ENCODE peak calls at places on chromosomes 5 and 9, in nine cellular contexts. U is HFFc6, F is ACHN, S is NCI-H510A, B is PC-9, G is EL, Q is NCI-H345, M is heart left ventricle, D is Right ventricle myocardium inferior. Y is an unnamed sample.

GRCh38 chr9:18705763-18706372 is 231.9 kb downstream of the ADAMTSL1 start:
- DNase-seq in U (no peak), F (no peak), S (no peak), B (no peak), G (no peak), Q (no peak), M (no peak), D (no peak), Y (no peak)

GRCh38 chr5:155260798-155261197 is 247.2 kb downstream of the KIF4B start:
- DNase-seq in U (no peak), F (peak), S (no peak), B (no peak), G (no peak), Q (peak), M (no peak), D (no peak), Y (no peak)

GRCh38 chr5:103358305-103358996 is 99.9 kb downstream of the MACIR start:
- DNase-seq in U (no peak), F (no peak), S (no peak), B (no peak), G (no peak), Q (no peak), M (no peak), D (no peak), Y (no peak)

GRCh38 chr9:129596541-129597328 is 24.2 kb downstream of the C9orf50 start:
- DNase-seq in U (peak), F (no peak), S (no peak), B (peak), G (peak), Q (no peak), M (peak), D (peak), Y (no peak)

GRCh38 chr5:172490739-172491461 is 36.6 kb upstream of the SH3PXD2B start:
- DNase-seq in U (no peak), F (no peak), S (no peak), B (no peak), G (no peak), Q (no peak), M (no peak), D (no peak), Y (no peak)

GRCh38 chr5:775960-776861 is 8.3 kb downstream of the ZDHHC11B start:
- DNase-seq in U (no peak), F (no peak), S (no peak), B (no peak), G (no peak), Q (no peak), M (peak), D (no peak), Y (no peak)

GRCh38 chr5:113678924-113679575 is 165.6 kb downstream of the YTHDC2 start:
- DNase-seq in U (peak), F (peak), S (no peak), B (peak), G (peak), Q (peak), M (no peak), D (no peak), Y (peak)

GRCh38 chr5:172973127-172973916 is 10.2 kb upstream of the ATP6V0E1 start:
- DNase-seq in U (peak), F (no peak), S (no peak), B (no peak), G (no peak), Q (no peak), M (no peak), D (no peak), Y (no peak)

GRCh38 chr5:140220032-140220697 is 45.2 kb downstream of the CYSTM1 start:
- DNase-seq in U (peak), F (peak), S (no peak), B (no peak), G (peak), Q (no peak), M (no peak), D (no peak), Y (peak)